ENCODE peak calls at places on chromosomes 2 and 18, in nine cellular contexts. One of them, this sample, is unnamed. For H3K36me3 and H3K27me3, the result is how much of the 10 kb centered on the place peaks cover.

GRCh38 chr2:235263205-235264120 is 230.4 kb upstream of the AGAP1 start:
- DNase-seq in adipocyte: peak
- DNase-seq in pancreas: no peak
- DNase-seq in IMR-90: peak
- DNase-seq in esophagus squamous epithelium: no peak
- DNase-seq in sigmoid colon: peak
- DNase-seq in ascending aorta: no peak
- DNase-seq in brain microvascular endothelial cell: peak
- DNase-seq in hepatocyte: peak
- DNase-seq in this sample: peak

GRCh38 chr2:196500686-196501431 is 138.7 kb upstream of the CCDC150 start:
- DNase-seq in IMR-90: peak
- DNase-seq in sigmoid colon: no peak
- DNase-seq in ascending aorta: no peak
- DNase-seq in adipocyte: peak
- DNase-seq in hepatocyte: no peak
- DNase-seq in pancreas: no peak
- DNase-seq in esophagus squamous epithelium: no peak
- DNase-seq in brain microvascular endothelial cell: no peak
- DNase-seq in this sample: no peak

GRCh38 chr2:23285076-23285795 is 99.7 kb upstream of the KLHL29 start:
- DNase-seq in brain microvascular endothelial cell: no peak
- DNase-seq in sigmoid colon: no peak
- DNase-seq in ascending aorta: no peak
- DNase-seq in pancreas: no peak
- DNase-seq in adipocyte: no peak
- DNase-seq in esophagus squamous epithelium: no peak
- DNase-seq in hepatocyte: no peak
- DNase-seq in IMR-90: no peak
- DNase-seq in this sample: no peak

GRCh38 chr2:102505290-102505689 is 32.3 kb downstream of the SLC9A4 start:
- DNase-seq in ascending aorta: no peak
- DNase-seq in esophagus squamous epithelium: no peak
- DNase-seq in brain microvascular endothelial cell: no peak
- DNase-seq in adipocyte: no peak
- DNase-seq in hepatocyte: peak
- DNase-seq in sigmoid colon: no peak
- DNase-seq in IMR-90: no peak
- DNase-seq in pancreas: no peak
- DNase-seq in this sample: no peak

GRCh38 chr18:21593540-21594257 is 6.8 kb downstream of the ESCO1 start:
- DNase-seq in adipocyte: no peak
- DNase-seq in esophagus squamous epithelium: no peak
- DNase-seq in IMR-90: no peak
- DNase-seq in pancreas: no peak
- DNase-seq in brain microvascular endothelial cell: no peak
- DNase-seq in ascending aorta: no peak
- DNase-seq in sigmoid colon: no peak
- DNase-seq in hepatocyte: no peak
- DNase-seq in this sample: no peak

GRCh38 chr18:74899554-74899953 is 301.9 kb downstream of the ZNF407 start:
- DNase-seq in hepatocyte: peak
- DNase-seq in esophagus squamous epithelium: no peak
- DNase-seq in IMR-90: no peak
- DNase-seq in pancreas: peak
- DNase-seq in sigmoid colon: peak
- DNase-seq in brain microvascular endothelial cell: peak
- DNase-seq in adipocyte: no peak
- DNase-seq in ascending aorta: no peak
- DNase-seq in this sample: peak

GRCh38 chr2:147689510-147689909 is 155.3 kb upstream of the ACVR2A start:
- DNase-seq in sigmoid colon: no peak
- DNase-seq in ascending aorta: no peak
- DNase-seq in brain microvascular endothelial cell: no peak
- DNase-seq in IMR-90: no peak
- DNase-seq in pancreas: no peak
- DNase-seq in esophagus squamous epithelium: no peak
- DNase-seq in adipocyte: no peak
- DNase-seq in hepatocyte: no peak
- DNase-seq in this sample: no peak

GRCh38 chr18:31190919-31191318 is 28.3 kb upstream of the DSC1 start:
- DNase-seq in brain microvascular endothelial cell: no peak
- DNase-seq in IMR-90: no peak
- DNase-seq in pancreas: no peak
- DNase-seq in adipocyte: no peak
- DNase-seq in esophagus squamous epithelium: no peak
- DNase-seq in hepatocyte: no peak
- DNase-seq in ascending aorta: no peak
- DNase-seq in sigmoid colon: no peak
- DNase-seq in this sample: no peak

GRCh38 chr18:48917579-48918101 is 33.1 kb downstream of the SMAD7 start:
- DNase-seq in adipocyte: no peak
- DNase-seq in brain microvascular endothelial cell: no peak
- DNase-seq in esophagus squamous epithelium: no peak
- DNase-seq in hepatocyte: peak
- DNase-seq in pancreas: no peak
- DNase-seq in sigmoid colon: peak
- DNase-seq in ascending aorta: peak
- DNase-seq in IMR-90: no peak
- DNase-seq in this sample: no peak

GRCh38 chr2:68811364-68811763 is 59.8 kb downstream of the BMP10 start:
- DNase-seq in brain microvascular endothelial cell: no peak
- DNase-seq in ascending aorta: peak
- DNase-seq in esophagus squamous epithelium: no peak
- DNase-seq in hepatocyte: no peak
- DNase-seq in sigmoid colon: no peak
- DNase-seq in pancreas: no peak
- DNase-seq in adipocyte: peak
- DNase-seq in IMR-90: peak
- DNase-seq in this sample: peak

GRCh38 chr2:1747065-1747941 is 3.0 kb upstream of the PXDN start:
- DNase-seq in adipocyte: no peak
- DNase-seq in sigmoid colon: no peak
- DNase-seq in IMR-90: no peak
- DNase-seq in hepatocyte: no peak
- DNase-seq in ascending aorta: peak
- DNase-seq in pancreas: no peak
- DNase-seq in esophagus squamous epithelium: no peak
- DNase-seq in brain microvascular endothelial cell: no peak
- DNase-seq in this sample: no peak

GRCh38 chr2:225113356-225114015 is 71.2 kb upstream of the DOCK10 start:
- DNase-seq in sigmoid colon: no peak
- DNase-seq in pancreas: no peak
- DNase-seq in ascending aorta: no peak
- DNase-seq in IMR-90: no peak
- DNase-seq in esophagus squamous epithelium: no peak
- DNase-seq in brain microvascular endothelial cell: no peak
- DNase-seq in adipocyte: peak
- DNase-seq in hepatocyte: no peak
- DNase-seq in this sample: no peak

GRCh38 chr2:126907671-126908070 is 9.0 kb downstream of the TEX51 start:
- DNase-seq in hepatocyte: no peak
- DNase-seq in IMR-90: no peak
- DNase-seq in pancreas: no peak
- DNase-seq in esophagus squamous epithelium: no peak
- DNase-seq in brain microvascular endothelial cell: no peak
- DNase-seq in ascending aorta: no peak
- DNase-seq in sigmoid colon: no peak
- DNase-seq in adipocyte: no peak
- DNase-seq in this sample: no peak

GRCh38 chr2:216863029-216863428 is 3.2 kb upstream of the TNP1 start:
- DNase-seq in pancreas: no peak
- DNase-seq in esophagus squamous epithelium: no peak
- DNase-seq in adipocyte: no peak
- DNase-seq in sigmoid colon: no peak
- DNase-seq in hepatocyte: no peak
- DNase-seq in ascending aorta: no peak
- DNase-seq in IMR-90: no peak
- DNase-seq in brain microvascular endothelial cell: no peak
- DNase-seq in this sample: no peak

GRCh38 chr2:128449226-128450061 is 130.8 kb upstream of the HS6ST1 start:
- DNase-seq in brain microvascular endothelial cell: no peak
- DNase-seq in pancreas: no peak
- DNase-seq in ascending aorta: peak
- DNase-seq in sigmoid colon: peak
- DNase-seq in hepatocyte: no peak
- DNase-seq in IMR-90: no peak
- DNase-seq in adipocyte: no peak
- DNase-seq in esophagus squamous epithelium: no peak
- DNase-seq in this sample: no peak

GRCh38 chr2:207073791-207074678 is 91.7 kb downstream of the KLF7 start:
- DNase-seq in hepatocyte: no peak
- DNase-seq in brain microvascular endothelial cell: no peak
- DNase-seq in esophagus squamous epithelium: no peak
- DNase-seq in IMR-90: peak
- DNase-seq in pancreas: no peak
- DNase-seq in sigmoid colon: no peak
- DNase-seq in adipocyte: no peak
- DNase-seq in ascending aorta: no peak
- DNase-seq in this sample: no peak

GRCh38 chr2:238231251-238231793 is 8.5 kb downstream of the HES6 start:
- DNase-seq in brain microvascular endothelial cell: peak
- DNase-seq in esophagus squamous epithelium: no peak
- DNase-seq in hepatocyte: peak
- DNase-seq in IMR-90: peak
- DNase-seq in sigmoid colon: peak
- DNase-seq in adipocyte: peak
- DNase-seq in ascending aorta: peak
- DNase-seq in pancreas: peak
- DNase-seq in this sample: no peak
- H3K36me3 ChIP-seq in brain microvascular endothelial cell: under half
- H3K36me3 ChIP-seq in esophagus squamous epithelium: under half
- H3K36me3 ChIP-seq in hepatocyte: under half
- H3K36me3 ChIP-seq in IMR-90: under half
- H3K36me3 ChIP-seq in sigmoid colon: under half
- H3K36me3 ChIP-seq in adipocyte: under half
- H3K36me3 ChIP-seq in ascending aorta: under half
- H3K36me3 ChIP-seq in pancreas: under half
- H3K36me3 ChIP-seq in this sample: under half

DNA sequence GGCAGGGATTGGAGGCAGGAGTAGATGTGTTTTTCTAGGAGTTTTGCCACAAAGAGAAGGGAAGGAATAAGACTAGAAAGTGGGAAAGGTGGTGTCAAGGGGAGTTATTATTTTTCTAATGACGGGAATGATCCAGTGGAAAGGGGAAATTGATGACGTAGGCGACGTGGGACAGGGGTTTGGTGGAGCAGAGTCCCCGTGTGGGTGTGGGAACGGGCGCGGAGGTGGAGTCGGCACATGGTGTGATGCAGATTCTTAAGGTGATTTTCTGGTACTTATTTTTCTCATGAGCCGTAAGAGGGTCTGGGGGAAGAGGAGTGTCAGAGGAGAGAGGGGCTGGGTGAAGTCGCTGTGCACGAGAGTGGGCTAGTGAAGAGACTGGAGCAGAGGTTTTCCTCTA is 29.8 kb downstream of the TRAF3IP1 start:
- DNase-seq in pancreas: no peak
- DNase-seq in IMR-90: no peak
- DNase-seq in adipocyte: no peak
- DNase-seq in ascending aorta: no peak
- DNase-seq in brain microvascular endothelial cell: no peak
- DNase-seq in esophagus squamous epithelium: no peak
- DNase-seq in sigmoid colon: no peak
- DNase-seq in hepatocyte: no peak
- DNase-seq in this sample: no peak
- H3K4me3 ChIP-seq in pancreas: no peak
- H3K4me3 ChIP-seq in IMR-90: no peak
- H3K4me3 ChIP-seq in adipocyte: no peak
- H3K4me3 ChIP-seq in ascending aorta: no peak
- H3K4me3 ChIP-seq in brain microvascular endothelial cell: no peak
- H3K4me3 ChIP-seq in esophagus squamous epithelium: no peak
- H3K4me3 ChIP-seq in sigmoid colon: no peak
- H3K4me3 ChIP-seq in hepatocyte: no peak
- H3K4me3 ChIP-seq in this sample: no peak

GRCh38 chr2:26852405-26853348 is 4.7 kb downstream of the DPYSL5 start:
- DNase-seq in adipocyte: peak
- DNase-seq in pancreas: no peak
- DNase-seq in esophagus squamous epithelium: no peak
- DNase-seq in sigmoid colon: no peak
- DNase-seq in ascending aorta: no peak
- DNase-seq in brain microvascular endothelial cell: no peak
- DNase-seq in IMR-90: no peak
- DNase-seq in hepatocyte: no peak
- DNase-seq in this sample: no peak

GRCh38 chr2:26850565-26850964 is 2.6 kb downstream of the DPYSL5 start:
- DNase-seq in sigmoid colon: no peak
- DNase-seq in esophagus squamous epithelium: no peak
- DNase-seq in pancreas: no peak
- DNase-seq in ascending aorta: no peak
- DNase-seq in brain microvascular endothelial cell: no peak
- DNase-seq in adipocyte: no peak
- DNase-seq in IMR-90: no peak
- DNase-seq in hepatocyte: no peak
- DNase-seq in this sample: no peak

GRCh38 chr2:26850002-26850431 is 2.1 kb downstream of the DPYSL5 start:
- DNase-seq in IMR-90: no peak
- DNase-seq in brain microvascular endothelial cell: no peak
- DNase-seq in hepatocyte: no peak
- DNase-seq in adipocyte: no peak
- DNase-seq in pancreas: no peak
- DNase-seq in ascending aorta: no peak
- DNase-seq in sigmoid colon: no peak
- DNase-seq in esophagus squamous epithelium: no peak
- DNase-seq in this sample: no peak

GRCh38 chr2:26855516-26855915 is 7.6 kb downstream of the DPYSL5 start:
- DNase-seq in IMR-90: no peak
- DNase-seq in esophagus squamous epithelium: no peak
- DNase-seq in ascending aorta: no peak
- DNase-seq in hepatocyte: no peak
- DNase-seq in sigmoid colon: no peak
- DNase-seq in brain microvascular endothelial cell: no peak
- DNase-seq in pancreas: no peak
- DNase-seq in adipocyte: no peak
- DNase-seq in this sample: no peak

GRCh38 chr2:26854283-26854827 is 6.4 kb downstream of the DPYSL5 start:
- DNase-seq in esophagus squamous epithelium: no peak
- DNase-seq in adipocyte: no peak
- DNase-seq in IMR-90: no peak
- DNase-seq in brain microvascular endothelial cell: no peak
- DNase-seq in pancreas: no peak
- DNase-seq in ascending aorta: no peak
- DNase-seq in sigmoid colon: no peak
- DNase-seq in hepatocyte: no peak
- DNase-seq in this sample: no peak
- H3K27me3 ChIP-seq in esophagus squamous epithelium: half or more
- H3K27me3 ChIP-seq in adipocyte: half or more
- H3K27me3 ChIP-seq in IMR-90: half or more
- H3K27me3 ChIP-seq in brain microvascular endothelial cell: under half
- H3K27me3 ChIP-seq in pancreas: under half
- H3K27me3 ChIP-seq in ascending aorta: under half
- H3K27me3 ChIP-seq in sigmoid colon: half or more
- H3K27me3 ChIP-seq in hepatocyte: half or more
- H3K27me3 ChIP-seq in this sample: under half

DNA sequence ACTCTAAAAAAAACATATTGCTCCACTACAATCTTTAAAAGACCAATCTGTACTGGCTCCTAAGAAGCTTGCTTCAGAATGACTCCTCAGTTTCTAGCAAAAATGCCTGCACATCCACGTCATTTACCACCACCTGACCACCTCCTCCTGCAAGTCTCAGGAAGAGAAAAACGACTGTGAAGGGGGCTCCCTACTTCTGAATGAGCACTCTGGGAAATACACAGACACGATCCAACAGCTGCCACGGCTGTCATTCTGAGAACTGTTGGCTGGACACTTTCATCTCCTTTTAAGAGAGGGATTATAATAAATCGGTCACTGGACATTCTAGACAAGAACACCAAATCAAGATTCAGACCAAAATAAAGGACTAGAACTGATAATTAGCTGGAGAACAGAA is 21.5 kb downstream of the EPG5 start:
- DNase-seq in IMR-90: no peak
- DNase-seq in sigmoid colon: no peak
- DNase-seq in brain microvascular endothelial cell: no peak
- DNase-seq in esophagus squamous epithelium: no peak
- DNase-seq in ascending aorta: no peak
- DNase-seq in pancreas: no peak
- DNase-seq in hepatocyte: no peak
- DNase-seq in adipocyte: no peak
- DNase-seq in this sample: no peak
- H3K36me3 ChIP-seq in IMR-90: under half
- H3K36me3 ChIP-seq in sigmoid colon: half or more
- H3K36me3 ChIP-seq in brain microvascular endothelial cell: half or more
- H3K36me3 ChIP-seq in esophagus squamous epithelium: under half
- H3K36me3 ChIP-seq in ascending aorta: half or more
- H3K36me3 ChIP-seq in pancreas: under half
- H3K36me3 ChIP-seq in hepatocyte: under half
- H3K36me3 ChIP-seq in adipocyte: half or more
- H3K36me3 ChIP-seq in this sample: half or more